ENCODE peak calls at places on chromosome 19, in ten cellular contexts. One of them, this sample, is unnamed.
A peak's percentile ranks its signal among the peaks of the same experiment; 100 is the strongest.

GRCh38 chr19:17289489-17289888 is 7.8 kb downstream of the ANKLE1 start:
- DNase-seq in upper lobe of right lung: peak; percentile 79
- DNase-seq in colonic mucosa: peak; percentile 68
- DNase-seq in keratinocyte: no peak
- DNase-seq in IMR-90: peak; percentile 90
- DNase-seq in spleen: peak; percentile 85
- DNase-seq in CD8-positive, alpha-beta T cell: no peak
- DNase-seq in GM23338: peak; percentile 96
- DNase-seq in breast epithelium: no peak
- DNase-seq in ovary: peak; percentile 74
- DNase-seq in this sample: peak; percentile 57

GRCh38 chr19:5147971-5148793 is 179.3 kb downstream of the KDM4B start:
- DNase-seq in upper lobe of right lung: peak; percentile 56
- DNase-seq in colonic mucosa: no peak
- DNase-seq in keratinocyte: no peak
- DNase-seq in IMR-90: no peak
- DNase-seq in spleen: peak; percentile 69
- DNase-seq in CD8-positive, alpha-beta T cell: no peak
- DNase-seq in GM23338: no peak
- DNase-seq in breast epithelium: no peak
- DNase-seq in ovary: peak; percentile 17
- DNase-seq in this sample: no peak

GRCh38 chr19:16406356-16406755 is 65.4 kb downstream of the EPS15L1 start:
- DNase-seq in upper lobe of right lung: no peak
- DNase-seq in colonic mucosa: no peak
- DNase-seq in keratinocyte: no peak
- DNase-seq in IMR-90: no peak
- DNase-seq in spleen: peak; percentile 46
- DNase-seq in CD8-positive, alpha-beta T cell: no peak
- DNase-seq in GM23338: no peak
- DNase-seq in breast epithelium: no peak
- DNase-seq in ovary: no peak
- DNase-seq in this sample: no peak

GRCh38 chr19:6233827-6234511 is 45.8 kb downstream of the MLLT1 start:
- DNase-seq in upper lobe of right lung: peak; percentile 89
- DNase-seq in colonic mucosa: no peak
- DNase-seq in keratinocyte: no peak
- DNase-seq in IMR-90: no peak
- DNase-seq in spleen: peak; percentile 89
- DNase-seq in CD8-positive, alpha-beta T cell: no peak
- DNase-seq in GM23338: no peak
- DNase-seq in breast epithelium: no peak
- DNase-seq in ovary: no peak
- DNase-seq in this sample: no peak

GRCh38 chr19:47593860-47594259 is 15.1 kb upstream of the BICRA start:
- DNase-seq in upper lobe of right lung: no peak
- DNase-seq in colonic mucosa: no peak
- DNase-seq in keratinocyte: no peak
- DNase-seq in IMR-90: no peak
- DNase-seq in spleen: no peak
- DNase-seq in CD8-positive, alpha-beta T cell: no peak
- DNase-seq in GM23338: no peak
- DNase-seq in breast epithelium: no peak
- DNase-seq in ovary: no peak
- DNase-seq in this sample: no peak

GRCh38 chr19:2015611-2015950 is at the start of gene BTBD2:
- DNase-seq in upper lobe of right lung: no peak
- DNase-seq in colonic mucosa: peak; percentile 71
- DNase-seq in keratinocyte: no peak
- DNase-seq in IMR-90: peak; percentile 84
- DNase-seq in spleen: no peak
- DNase-seq in CD8-positive, alpha-beta T cell: peak; percentile 64
- DNase-seq in GM23338: peak; percentile 70
- DNase-seq in breast epithelium: no peak
- DNase-seq in ovary: peak; percentile 75
- DNase-seq in this sample: peak; percentile 23

GRCh38 chr19:5953680-5954213 is 24.2 kb downstream of the RANBP3 start:
- DNase-seq in upper lobe of right lung: no peak
- DNase-seq in colonic mucosa: no peak
- DNase-seq in keratinocyte: no peak
- DNase-seq in IMR-90: no peak
- DNase-seq in spleen: no peak
- DNase-seq in CD8-positive, alpha-beta T cell: no peak
- DNase-seq in GM23338: no peak
- DNase-seq in breast epithelium: no peak
- DNase-seq in ovary: no peak
- DNase-seq in this sample: no peak

GRCh38 chr19:9323557-9323918 is 441 bp upstream of the ZNF559 start:
- DNase-seq in upper lobe of right lung: peak; percentile 71
- DNase-seq in colonic mucosa: peak; percentile 72
- DNase-seq in keratinocyte: peak; percentile 46
- DNase-seq in IMR-90: peak; percentile 75
- DNase-seq in spleen: peak; percentile 81
- DNase-seq in CD8-positive, alpha-beta T cell: no peak
- DNase-seq in GM23338: peak; percentile 84
- DNase-seq in breast epithelium: peak; percentile 54
- DNase-seq in ovary: peak; percentile 66
- DNase-seq in this sample: peak; percentile 69

GRCh38 chr19:18493440-18494266 is 28.2 kb downstream of the ELL start:
- DNase-seq in upper lobe of right lung: no peak
- DNase-seq in colonic mucosa: no peak
- DNase-seq in keratinocyte: no peak
- DNase-seq in IMR-90: no peak
- DNase-seq in spleen: peak; percentile 61
- DNase-seq in CD8-positive, alpha-beta T cell: no peak
- DNase-seq in GM23338: no peak
- DNase-seq in breast epithelium: no peak
- DNase-seq in ovary: peak; percentile 83
- DNase-seq in this sample: no peak

GRCh38 chr19:55437410-55437809 is 5.7 kb downstream of the SHISA7 start:
- DNase-seq in upper lobe of right lung: peak; percentile 83
- DNase-seq in colonic mucosa: peak; percentile 47
- DNase-seq in keratinocyte: no peak
- DNase-seq in IMR-90: peak; percentile 56
- DNase-seq in spleen: no peak
- DNase-seq in CD8-positive, alpha-beta T cell: no peak
- DNase-seq in GM23338: peak; percentile 93
- DNase-seq in breast epithelium: no peak
- DNase-seq in ovary: peak; percentile 67
- DNase-seq in this sample: peak; percentile 46

GRCh38 chr19:45824041-45824471 is 8.9 kb upstream of the RSPH6A start:
- DNase-seq in upper lobe of right lung: no peak
- DNase-seq in colonic mucosa: peak; percentile 53
- DNase-seq in keratinocyte: peak; percentile 71
- DNase-seq in IMR-90: no peak
- DNase-seq in spleen: no peak
- DNase-seq in CD8-positive, alpha-beta T cell: no peak
- DNase-seq in GM23338: no peak
- DNase-seq in breast epithelium: peak; percentile 65
- DNase-seq in ovary: no peak
- DNase-seq in this sample: peak; percentile 39

GRCh38 chr19:13795595-13796300 is 505 bp downstream of the ZSWIM4 start:
- DNase-seq in upper lobe of right lung: peak; percentile 75
- DNase-seq in colonic mucosa: peak; percentile 32
- DNase-seq in keratinocyte: no peak
- DNase-seq in IMR-90: peak; percentile 28
- DNase-seq in spleen: no peak
- DNase-seq in CD8-positive, alpha-beta T cell: no peak
- DNase-seq in GM23338: peak; percentile 78
- DNase-seq in breast epithelium: peak; percentile 59
- DNase-seq in ovary: peak; percentile 43
- DNase-seq in this sample: no peak

GRCh38 chr19:16285769-16286564 is 38.7 kb upstream of the KLF2 start:
- DNase-seq in upper lobe of right lung: no peak
- DNase-seq in colonic mucosa: no peak
- DNase-seq in keratinocyte: no peak
- DNase-seq in IMR-90: no peak
- DNase-seq in spleen: no peak
- DNase-seq in CD8-positive, alpha-beta T cell: no peak
- DNase-seq in GM23338: peak; percentile 46
- DNase-seq in breast epithelium: peak; percentile 27
- DNase-seq in ovary: peak; percentile 53
- DNase-seq in this sample: peak; percentile 5

GRCh38 chr19:2573916-2574315 is 98.0 kb downstream of the GADD45B start:
- DNase-seq in upper lobe of right lung: peak; percentile 63
- DNase-seq in colonic mucosa: no peak
- DNase-seq in keratinocyte: no peak
- DNase-seq in IMR-90: no peak
- DNase-seq in spleen: peak; percentile 49
- DNase-seq in CD8-positive, alpha-beta T cell: no peak
- DNase-seq in GM23338: no peak
- DNase-seq in breast epithelium: no peak
- DNase-seq in ovary: no peak
- DNase-seq in this sample: no peak

DNA sequence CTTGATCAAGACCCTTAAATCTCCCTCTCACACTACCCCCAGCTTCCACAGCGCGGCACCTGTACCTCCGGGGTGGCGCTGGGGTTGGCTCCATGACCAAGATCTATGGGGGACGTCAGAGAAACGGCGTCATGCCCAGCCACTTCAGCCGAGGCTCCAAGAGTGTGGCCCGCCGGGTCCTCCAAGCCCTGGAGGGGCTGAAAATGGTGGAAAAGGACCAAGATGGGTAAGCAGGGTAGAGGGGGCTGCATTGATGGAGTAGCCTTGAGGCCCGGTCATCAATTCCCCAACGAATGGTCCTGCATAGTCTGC is 8.1 kb upstream of the CD79A start:
- DNase-seq in upper lobe of right lung: no peak
- DNase-seq in colonic mucosa: no peak
- DNase-seq in keratinocyte: no peak
- DNase-seq in IMR-90: no peak
- DNase-seq in spleen: no peak
- DNase-seq in CD8-positive, alpha-beta T cell: no peak
- DNase-seq in GM23338: no peak
- DNase-seq in breast epithelium: no peak
- DNase-seq in ovary: no peak
- DNase-seq in this sample: no peak
- H3K36me3 ChIP-seq in upper lobe of right lung: peaks cover 84% of the 10 kb centered on the region
- H3K36me3 ChIP-seq in colonic mucosa: peaks cover 35% of the 10 kb centered on the region
- H3K36me3 ChIP-seq in keratinocyte: peaks cover 51% of the 10 kb centered on the region
- H3K36me3 ChIP-seq in IMR-90: peaks cover 68% of the 10 kb centered on the region
- H3K36me3 ChIP-seq in spleen: peaks cover 79% of the 10 kb centered on the region
- H3K36me3 ChIP-seq in CD8-positive, alpha-beta T cell: peaks cover 45% of the 10 kb centered on the region
- H3K36me3 ChIP-seq in GM23338: peaks cover 65% of the 10 kb centered on the region
- H3K36me3 ChIP-seq in breast epithelium: no peaks in the 10 kb centered on the region
- H3K36me3 ChIP-seq in ovary: no peaks in the 10 kb centered on the region
- H3K36me3 ChIP-seq in this sample: peaks cover 48% of the 10 kb centered on the region

GRCh38 chr19:56508282-56508778 is 675 bp downstream of the ZNF471 start:
- DNase-seq in upper lobe of right lung: no peak
- DNase-seq in colonic mucosa: no peak
- DNase-seq in keratinocyte: no peak
- DNase-seq in IMR-90: no peak
- DNase-seq in spleen: no peak
- DNase-seq in CD8-positive, alpha-beta T cell: no peak
- DNase-seq in GM23338: no peak
- DNase-seq in breast epithelium: no peak
- DNase-seq in ovary: no peak
- DNase-seq in this sample: peak; percentile 15
- H3K4me3 ChIP-seq in upper lobe of right lung: peak overlapping the region; percentile 62
- H3K4me3 ChIP-seq in colonic mucosa: peak overlapping the region; percentile 53
- H3K4me3 ChIP-seq in keratinocyte: peak overlapping the region; percentile 69
- H3K4me3 ChIP-seq in IMR-90: peak overlapping the region; percentile 66
- H3K4me3 ChIP-seq in spleen: peak overlapping the region; percentile 52
- H3K4me3 ChIP-seq in CD8-positive, alpha-beta T cell: peak overlapping the region; percentile 73
- H3K4me3 ChIP-seq in GM23338: peak overlapping the region; percentile 72
- H3K4me3 ChIP-seq in breast epithelium: peak overlapping the region; percentile 71
- H3K4me3 ChIP-seq in ovary: peak overlapping the region; percentile 70
- H3K4me3 ChIP-seq in this sample: peak overlapping the region; percentile 61

GRCh38 chr19:906480-906879 is 6.5 kb downstream of the R3HDM4 start:
- DNase-seq in upper lobe of right lung: no peak
- DNase-seq in colonic mucosa: no peak
- DNase-seq in keratinocyte: no peak
- DNase-seq in IMR-90: no peak
- DNase-seq in spleen: no peak
- DNase-seq in CD8-positive, alpha-beta T cell: no peak
- DNase-seq in GM23338: no peak
- DNase-seq in breast epithelium: no peak
- DNase-seq in ovary: no peak
- DNase-seq in this sample: no peak
- H3K36me3 ChIP-seq in upper lobe of right lung: no peaks in the 10 kb centered on the region
- H3K36me3 ChIP-seq in colonic mucosa: no peaks in the 10 kb centered on the region
- H3K36me3 ChIP-seq in keratinocyte: peaks cover 5% of the 10 kb centered on the region
- H3K36me3 ChIP-seq in IMR-90: peaks cover 10% of the 10 kb centered on the region
- H3K36me3 ChIP-seq in spleen: peaks cover 5% of the 10 kb centered on the region
- H3K36me3 ChIP-seq in CD8-positive, alpha-beta T cell: peaks cover 4% of the 10 kb centered on the region
- H3K36me3 ChIP-seq in GM23338: no peaks in the 10 kb centered on the region
- H3K36me3 ChIP-seq in breast epithelium: no peaks in the 10 kb centered on the region
- H3K36me3 ChIP-seq in ovary: no peaks in the 10 kb centered on the region
- H3K36me3 ChIP-seq in this sample: peaks cover 10% of the 10 kb centered on the region

GRCh38 chr19:41428481-41428859 is 1.3 kb upstream of the B3GNT8 start:
- DNase-seq in upper lobe of right lung: no peak
- DNase-seq in colonic mucosa: no peak
- DNase-seq in keratinocyte: no peak
- DNase-seq in IMR-90: no peak
- DNase-seq in spleen: no peak
- DNase-seq in CD8-positive, alpha-beta T cell: no peak
- DNase-seq in GM23338: no peak
- DNase-seq in breast epithelium: no peak
- DNase-seq in ovary: no peak
- DNase-seq in this sample: no peak
- H3K4me3 ChIP-seq in upper lobe of right lung: peak overlapping the region; percentile 68
- H3K4me3 ChIP-seq in colonic mucosa: peak overlapping the region; percentile 57
- H3K4me3 ChIP-seq in keratinocyte: peak overlapping the region; percentile 55
- H3K4me3 ChIP-seq in IMR-90: no peak overlapping the region
- H3K4me3 ChIP-seq in spleen: peak overlapping the region; percentile 43
- H3K4me3 ChIP-seq in CD8-positive, alpha-beta T cell: peak overlapping the region; percentile 52
- H3K4me3 ChIP-seq in GM23338: peak overlapping the region; percentile 68
- H3K4me3 ChIP-seq in breast epithelium: peak overlapping the region; percentile 51
- H3K4me3 ChIP-seq in ovary: peak overlapping the region; percentile 54
- H3K4me3 ChIP-seq in this sample: peak overlapping the region; percentile 65